ENCODE peak calls at places on chromosome 7, in seven cellular contexts. A is putamen, Q is NCI-H2029 treated with DMSO at 0.1 percent for 48 hours, M is HCEC 1CT, S is LoVo, B is body of pancreas, G is ELR. H is an unnamed sample.
A peak's percentile ranks its signal among the peaks of the same experiment; 100 is the strongest.

GRCh38 chr7:1659696-1660095 is 10.4 kb upstream of the ELFN1 start:
- DNase-seq in A (no peak), Q (no peak), M (no peak), S (no peak), B (no peak), G (peak; percentile 73), H (no peak)

GRCh38 chr7:116636997-116637396 is 35.0 kb upstream of the MET start:
- DNase-seq in A (no peak), Q (no peak), M (no peak), S (no peak), B (no peak), G (no peak), H (no peak)

GRCh38 chr7:126723966-126724544 is 528.7 kb downstream of the GRM8 start:
- DNase-seq in A (no peak), Q (no peak), M (no peak), S (no peak), B (no peak), G (no peak), H (no peak)

GRCh38 chr7:121515651-121516401 is 119.7 kb upstream of the FAM3C start:
- DNase-seq in A (no peak), Q (no peak), M (peak; percentile 13), S (no peak), B (no peak), G (no peak), H (no peak)

GRCh38 chr7:131949659-131950058 is 393.2 kb upstream of the PODXL start:
- DNase-seq in A (no peak), Q (no peak), M (no peak), S (no peak), B (no peak), G (no peak), H (no peak)

GRCh38 chr7:22659741-22660140 is 67.3 kb upstream of the IL6 start:
- DNase-seq in A (no peak), Q (no peak), M (no peak), S (no peak), B (no peak), G (no peak), H (no peak)

GRCh38 chr7:3356173-3356572 is 55.1 kb downstream of the SDK1 start:
- DNase-seq in A (no peak), Q (no peak), M (no peak), S (no peak), B (peak; percentile 12), G (no peak), H (peak; percentile 27)

GRCh38 chr7:149877890-149878522 is 4.2 kb downstream of the ATP6V0E2 start:
- DNase-seq in A (no peak), Q (no peak), M (no peak), S (no peak), B (no peak), G (no peak), H (peak; percentile 57)

GRCh38 chr7:108613147-108613948 is 43.7 kb downstream of the DNAJB9 start:
- DNase-seq in A (peak; percentile 49), Q (peak; percentile 58), M (peak; percentile 39), S (peak; percentile 64), B (no peak), G (peak; percentile 56), H (no peak)

GRCh38 chr7:124480074-124480820 is 285.3 kb downstream of the GPR37 start:
- DNase-seq in A (no peak), Q (no peak), M (no peak), S (no peak), B (no peak), G (no peak), H (no peak)

GRCh38 chr7:30796105-30796869 is 25.1 kb downstream of the MINDY4 start:
- DNase-seq in A (no peak), Q (no peak), M (peak; percentile 77), S (peak; percentile 21), B (no peak), G (peak; percentile 62), H (no peak)

H was measured in SJCRH30.